ENCODE peak calls at places on chromosomes 12 and 14, in five cellular contexts. J, M, H, U and Z are unnamed samples.

GRCh38 chr12:58425481-58426392 is 484.4 kb downstream of the ATP23 start:
- DNase-seq in H (peak), M (peak), J (peak), U (peak), Z (no peak)

GRCh38 chr12:103975368-103975767 is 9.7 kb downstream of the TDG start:
- DNase-seq in M (no peak), U (no peak), J (no peak), H (no peak), Z (no peak)

GRCh38 chr12:69466867-69467266 is 3.3 kb upstream of the FRS2 start:
- DNase-seq in J (no peak), U (no peak), M (no peak), H (no peak), Z (no peak)

GRCh38 chr12:92899388-92900001 is 29.6 kb downstream of the EEA1 start:
- DNase-seq in J (peak), U (no peak), H (peak), M (peak), Z (peak)

GRCh38 chr12:101698782-101699347 is 1.4 kb downstream of the CHPT1 start:
- DNase-seq in M (no peak), J (no peak), H (peak), U (no peak), Z (no peak)

GRCh38 chr12:20505056-20505455 is 136.7 kb downstream of the PDE3A start:
- DNase-seq in M (no peak), H (no peak), U (no peak), J (no peak), Z (no peak)

GRCh38 chr12:71157601-71158233 is at the start of gene TSPAN8:
- DNase-seq in U (no peak), M (no peak), H (no peak), J (no peak), Z (no peak)

GRCh38 chr12:8912910-8913309 is 1.4 kb upstream of the PHC1 start:
- DNase-seq in H (no peak), U (peak), M (no peak), J (no peak), Z (no peak)

GRCh38 chr14:100289916-100290606 is 16.2 kb downstream of the SLC25A29 start:
- DNase-seq in H (no peak), U (no peak), J (no peak), M (no peak), Z (no peak)

GRCh38 chr14:60789656-60790055 is 55.1 kb downstream of the MNAT1 start:
- DNase-seq in J (no peak), U (no peak), H (no peak), M (no peak), Z (no peak)

GRCh38 chr12:89352242-89352491 is 134 bp downstream of the DUSP6 start:
- DNase-seq in J (no peak), H (no peak), M (no peak), U (no peak), Z (no peak)

GRCh38 chr14:77421241-77421640 is 2.1 kb downstream of the NOXRED1 start:
- DNase-seq in H (peak), U (no peak), M (no peak), J (no peak), Z (no peak)

GRCh38 chr12:62660763-62661162 is 194.1 kb downstream of the MON2 start:
- DNase-seq in J (no peak), M (peak), U (no peak), H (peak), Z (no peak)

GRCh38 chr12:62732861-62733427 is 202.0 kb downstream of the PPM1H start:
- DNase-seq in J (no peak), U (no peak), H (peak), M (peak), Z (no peak)

GRCh38 chr12:108784270-108784669 is 53.0 kb upstream of the CORO1C start:
- DNase-seq in J (no peak), H (no peak), U (no peak), M (no peak), Z (no peak)

GRCh38 chr12:65853489-65854157 is 29.3 kb downstream of the HMGA2 start:
- DNase-seq in U (no peak), M (peak), H (no peak), J (no peak), Z (no peak)

GRCh38 chr12:111904438-111904837 is 62.4 kb downstream of the MAPKAPK5 start:
- DNase-seq in U (no peak), M (no peak), J (no peak), H (no peak), Z (no peak)

GRCh38 chr12:49796155-49796554 is 32.1 kb downstream of the NCKAP5L start:
- DNase-seq in M (no peak), U (no peak), H (no peak), J (no peak), Z (no peak)

GRCh38 chr14:76456200-76456599 is 80.3 kb downstream of the ESRRB start:
- DNase-seq in U (no peak), H (peak), J (no peak), M (peak), Z (no peak)

GRCh38 chr14:75277000-75277795 is 1.4 kb upstream of the FOS start:
- DNase-seq in U (peak), M (peak), H (peak), J (peak), Z (peak)

GRCh38 chr14:104694991-104695659 is 5.7 kb downstream of the INF2 start:
- DNase-seq in M (no peak), H (no peak), J (no peak), U (peak), Z (no peak)

GRCh38 chr12:90229771-90230170 is 521.1 kb upstream of the ATP2B1 start:
- DNase-seq in J (no peak), M (peak), H (peak), U (no peak), Z (no peak)

GRCh38 chr14:50037837-50038236 is 78.5 kb downstream of the VCPKMT start:
- DNase-seq in U (no peak), J (no peak), H (no peak), M (no peak), Z (no peak)

GRCh38 chr12:89663577-89664357 is 44.9 kb downstream of the ATP2B1 start:
- DNase-seq in J (no peak), U (no peak), H (peak), M (peak), Z (no peak)

GRCh38 chr14:101255765-101256125 is 305.6 kb upstream of the DIO3 start:
- DNase-seq in H (no peak), U (no peak), M (no peak), J (no peak), Z (no peak)

GRCh38 chr14:89351364-89351957 is 65.6 kb downstream of the FOXN3 start:
- DNase-seq in J (no peak), H (peak), M (no peak), U (peak), Z (no peak)

GRCh38 chr12:6373022-6373787 is 2.2 kb downstream of the SCNN1A start:
- DNase-seq in H (no peak), M (no peak), U (no peak), J (no peak), Z (no peak)

GRCh38 chr12:6547987-6548386 is 7.9 kb downstream of the IFFO1 start:
- DNase-seq in H (peak), J (no peak), U (no peak), M (peak), Z (no peak)

GRCh38 chr12:89135976-89136634 is 216.2 kb downstream of the DUSP6 start:
- DNase-seq in H (peak), U (no peak), M (no peak), J (no peak), Z (no peak)

DNA sequence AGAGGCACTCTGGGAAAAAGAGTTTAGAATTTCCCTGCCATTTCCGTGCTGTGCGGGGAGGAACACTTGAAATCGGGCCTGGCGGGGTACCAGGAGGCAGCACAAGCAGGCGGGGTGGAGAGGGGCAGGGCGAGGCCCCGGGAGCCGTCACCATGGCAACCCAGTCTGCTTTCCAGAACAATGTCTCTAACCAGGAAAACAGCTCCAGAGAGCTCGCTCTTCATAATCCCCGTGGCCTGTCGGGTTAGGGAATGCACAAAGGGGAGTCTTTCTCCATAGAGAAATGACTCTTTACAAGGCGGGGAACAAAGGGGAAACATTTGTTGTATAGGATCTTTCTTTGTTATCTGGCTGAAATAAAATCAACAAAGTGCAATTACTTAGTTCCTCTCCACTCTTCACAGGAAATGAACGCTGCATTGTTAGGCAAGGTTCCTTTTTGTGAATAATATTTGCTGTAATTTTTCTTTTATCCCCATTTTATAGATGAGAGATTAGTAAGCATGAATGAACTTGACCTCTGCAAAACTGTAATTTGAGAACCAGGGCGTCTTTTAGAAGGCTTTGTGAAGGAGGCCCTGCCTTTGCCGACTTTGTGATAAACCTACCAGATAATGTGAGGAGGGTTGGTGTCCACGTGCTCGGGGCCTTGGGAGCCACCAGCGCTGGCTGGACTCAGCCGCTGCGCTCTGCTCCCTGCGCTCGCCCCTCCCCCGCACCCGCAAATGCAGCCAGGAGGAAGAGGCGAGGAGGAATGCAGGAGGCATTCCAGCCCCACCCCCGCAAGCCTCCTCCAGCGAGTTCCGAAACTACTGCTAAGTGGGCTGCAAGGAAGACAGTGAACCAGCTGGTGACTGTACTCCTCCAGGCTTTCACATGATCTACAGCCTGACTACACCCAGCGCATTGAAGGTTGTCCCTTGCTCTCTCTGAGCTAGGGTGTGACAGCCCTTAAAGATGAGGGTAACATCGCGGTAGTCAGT is 105.2 kb upstream of the ATF7IP start:
- DNase-seq in J (peak), U (no peak), M (peak), H (peak), Z (peak)
- H3K4me3 ChIP-seq in J (peak), U (no peak), M (no peak), H (peak), Z (peak)

GRCh38 chr12:105225505-105225904 is 10.5 kb downstream of the APPL2 start:
- DNase-seq in J (no peak), U (no peak), H (no peak), M (no peak), Z (no peak)
- H3K4me3 ChIP-seq in J (no peak), U (no peak), H (no peak), M (no peak), Z (no peak)

DNA sequence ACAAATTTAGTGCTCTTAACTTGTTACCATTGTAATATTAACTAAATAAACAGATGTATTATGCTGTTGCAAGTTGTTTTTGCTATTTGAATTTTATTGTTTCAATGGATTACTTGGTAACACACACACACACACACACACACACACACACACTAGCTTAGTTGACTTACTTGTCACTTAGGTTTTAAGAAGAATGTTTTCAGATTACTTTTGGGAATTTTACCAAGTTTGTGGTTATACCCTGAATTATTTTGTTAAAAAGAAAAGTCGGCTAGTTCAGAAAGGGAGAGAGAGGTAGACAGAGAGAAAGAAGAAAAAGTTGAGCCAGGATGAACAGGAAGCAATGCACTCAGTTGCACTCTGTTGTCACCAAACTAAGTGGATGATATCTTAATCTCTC is 5.3 kb downstream of the SSTR1 start:
- DNase-seq in M (no peak), J (no peak), U (no peak), H (peak), Z (no peak)
- H3K4me3 ChIP-seq in M (no peak), J (no peak), U (no peak), H (no peak), Z (no peak)

GRCh38 chr14:22479132-22479531 is 109.9 kb downstream of the DAD1 start:
- DNase-seq in U (no peak), M (no peak), H (no peak), J (no peak), Z (no peak)
- H3K4me3 ChIP-seq in U (no peak), M (no peak), H (no peak), J (no peak), Z (no peak)

GRCh38 chr14:22814945-22815713 is at the start of gene SLC7A7:
- DNase-seq in M (no peak), H (peak), J (no peak), U (no peak), Z (no peak)
- H3K4me3 ChIP-seq in M (no peak), H (peak), J (peak), U (no peak), Z (peak)

GRCh38 chr12:77644915-77645605 is 185.6 kb upstream of the NAV3 start:
- DNase-seq in M (no peak), H (no peak), J (no peak), U (no peak), Z (no peak)
- H3K4me3 ChIP-seq in M (no peak), H (no peak), J (no peak), U (no peak), Z (no peak)

DNA sequence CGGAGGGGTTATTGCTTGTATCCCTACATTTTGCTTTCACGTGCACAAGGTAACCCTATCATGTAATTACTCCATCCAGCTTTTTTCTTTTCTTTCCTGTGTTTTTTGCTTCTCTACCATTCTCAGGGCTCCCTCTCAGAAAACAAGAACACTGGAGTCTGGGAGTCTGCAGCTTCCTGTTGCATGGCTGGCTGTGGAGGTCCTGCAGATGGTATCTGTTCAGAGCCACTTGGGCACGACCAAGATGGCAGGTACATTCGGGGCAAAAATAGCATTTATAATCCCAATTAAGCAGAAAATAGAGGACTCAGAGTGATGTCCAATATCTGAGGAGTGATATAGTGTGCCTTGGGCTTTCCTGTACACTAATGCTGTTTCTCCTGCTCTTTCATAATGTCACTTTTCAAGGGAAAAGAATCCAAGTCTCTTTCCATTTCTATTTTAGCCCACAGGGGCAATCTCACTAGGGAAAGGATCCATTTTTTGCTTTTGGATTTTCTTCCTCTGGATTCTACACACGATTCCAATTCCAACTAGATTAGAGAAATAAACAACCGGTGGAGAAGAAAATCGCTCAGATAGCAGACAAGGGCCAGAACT is 3.2 kb upstream of the NUMB start:
- DNase-seq in M (no peak), J (no peak), H (no peak), U (no peak), Z (no peak)
- H3K4me3 ChIP-seq in M (peak), J (no peak), H (peak), U (no peak), Z (peak)

DNA sequence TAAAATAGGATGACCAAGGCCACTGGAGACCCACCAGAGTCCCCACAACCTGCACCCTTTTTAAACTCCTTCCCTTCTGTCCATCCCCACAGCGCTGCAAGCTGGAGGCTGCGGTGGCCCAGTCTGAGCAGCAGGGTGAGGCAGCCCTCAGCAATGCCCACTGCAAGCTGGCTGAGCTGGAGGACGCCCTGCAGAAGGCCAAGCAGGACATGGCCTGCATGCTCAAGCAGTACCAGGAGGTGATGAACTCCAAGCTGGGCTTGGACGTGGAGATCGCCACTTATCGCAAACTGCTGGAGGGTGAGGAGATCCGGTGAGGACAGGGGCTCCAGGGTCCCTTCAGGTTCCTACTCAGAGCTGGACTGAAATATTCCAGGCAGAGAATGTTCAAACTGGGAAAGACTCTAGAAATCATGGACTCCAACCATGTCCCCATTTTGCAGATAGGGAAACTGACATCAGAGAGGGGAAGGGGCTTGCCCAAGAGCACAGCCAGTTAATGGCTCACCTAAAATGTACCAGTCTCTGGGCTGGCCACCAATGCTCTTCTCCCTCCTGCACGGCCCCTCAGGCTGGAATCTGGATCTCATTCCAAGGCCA is 17.2 kb downstream of the KRT85 start:
- DNase-seq in H (no peak), M (no peak), U (no peak), J (peak), Z (no peak)
- H3K4me3 ChIP-seq in H (no peak), M (no peak), U (no peak), J (no peak), Z (no peak)

GRCh38 chr12:116717466-116718457 is 20.1 kb downstream of the SPRING1 start:
- DNase-seq in J (peak), H (peak), U (no peak), M (peak), Z (no peak)
- H3K4me3 ChIP-seq in J (no peak), H (peak), U (no peak), M (no peak), Z (peak)